ENCODE peak calls at places on chromosomes 7 and 10, in nine cellular contexts. S is foreskin melanocyte; N is activated CD4-positive, alpha-beta T cell treated with anti-CD3 and anti-CD28 coated beads, Interleukin-2, amount 10 ng/mL, durations not matched to agents 7 days and 5 days; J is NCI-H2107; F is stromal cell of bone marrow; X is AG09319; E is mucosa of gallbladder; I is brain microvascular endothelial cell; Z is left ventricle myocardium inferior. Y is an unnamed sample.

GRCh38 chr7:83806538-83806937 is 157.6 kb upstream of the SEMA3E start:
- DNase-seq in F (no peak), S (no peak), X (no peak), Z (no peak), E (no peak), I (no peak), N (no peak), J (no peak), Y (no peak)

GRCh38 chr10:36344240-36344639 is 702.1 kb upstream of the FZD8 start:
- DNase-seq in F (peak; percentile 25), N (no peak), S (peak; percentile 1), E (no peak), Z (no peak), X (no peak), J (no peak), I (no peak), Y (no peak)

GRCh38 chr7:44274623-44274975 is 50.8 kb downstream of the CAMK2B start:
- DNase-seq in E (no peak), X (no peak), J (no peak), I (no peak), Z (peak; percentile 7), F (no peak), N (no peak), S (no peak), Y (no peak)

GRCh38 chr10:101322266-101323151 is 31.5 kb upstream of the BTRC start:
- DNase-seq in J (no peak), F (no peak), I (no peak), E (no peak), X (no peak), S (no peak), Z (no peak), N (no peak), Y (no peak)

GRCh38 chr7:40763319-40764287 is 628.8 kb downstream of the SUGCT start:
- DNase-seq in X (peak; percentile 86), Z (no peak), S (no peak), F (no peak), E (no peak), J (no peak), N (no peak), I (peak; percentile 52), Y (no peak)

GRCh38 chr7:43385856-43386255 is 197.1 kb upstream of the STK17A start:
- DNase-seq in J (no peak), F (no peak), Z (no peak), I (no peak), X (no peak), E (no peak), N (no peak), S (no peak), Y (no peak)

GRCh38 chr10:58457761-58458616 is 54.7 kb upstream of the BICC1 start:
- DNase-seq in X (peak; percentile 93), E (peak; percentile 50), N (no peak), S (no peak), I (peak; percentile 75), J (no peak), F (peak; percentile 91), Z (peak; percentile 52), Y (no peak)

GRCh38 chr10:10785627-10786333 is 231.9 kb upstream of the CELF2 start:
- DNase-seq in N (no peak), S (no peak), Z (no peak), F (no peak), I (peak; percentile 32), J (no peak), X (no peak), E (no peak), Y (no peak)

GRCh38 chr7:25968205-25968993 is 183.6 kb upstream of the NFE2L3 start:
- DNase-seq in N (peak; percentile 22), F (no peak), X (no peak), E (no peak), Z (no peak), S (no peak), I (no peak), J (no peak), Y (peak; percentile 51)

GRCh38 chr7:135716677-135717238 is 11.2 kb downstream of the SLC13A4 start:
- DNase-seq in X (no peak), N (no peak), E (no peak), F (peak; percentile 25), Z (no peak), J (peak; percentile 24), I (peak; percentile 56), S (peak; percentile 48), Y (no peak)

GRCh38 chr10:50512743-50513416 is 110.9 kb downstream of the SGMS1 start:
- DNase-seq in Z (no peak), J (no peak), E (no peak), N (peak; percentile 54), F (no peak), I (no peak), X (no peak), S (no peak), Y (no peak)

Y was measured in activated naive CD4-positive, alpha-beta T cell treated with Interleukin-2 at 50 U/mL for 16 hours.